ENCODE peak calls at places on chromosomes 5 and 9, in five cellular contexts. One of them, this sample, is unnamed.

GRCh38 chr9:129523953-129524847 is 96.7 kb downstream of the C9orf50 start:
- DNase-seq in stomach: no peak
- DNase-seq in heart right ventricle: no peak
- DNase-seq in fibroblast of the aortic adventitia: no peak
- DNase-seq in WTC11: no peak
- DNase-seq in this sample: no peak

GRCh38 chr9:136981588-136982231 is 1.1 kb upstream of the LCNL1 start:
- DNase-seq in fibroblast of the aortic adventitia: no peak
- DNase-seq in heart right ventricle: peak; percentile 87
- DNase-seq in stomach: no peak
- DNase-seq in WTC11: no peak
- DNase-seq in this sample: no peak

GRCh38 chr9:107694390-107694789 is 204.8 kb upstream of the KLF4 start:
- DNase-seq in WTC11: no peak
- DNase-seq in fibroblast of the aortic adventitia: no peak
- DNase-seq in stomach: no peak
- DNase-seq in heart right ventricle: no peak
- DNase-seq in this sample: no peak

GRCh38 chr5:109739741-109740140 is 50.0 kb downstream of the MAN2A1 start:
- DNase-seq in WTC11: peak; percentile 21
- DNase-seq in heart right ventricle: no peak
- DNase-seq in fibroblast of the aortic adventitia: peak; percentile 33
- DNase-seq in stomach: no peak
- DNase-seq in this sample: no peak

GRCh38 chr9:16656432-16657169 is 213.9 kb downstream of the BNC2 start:
- DNase-seq in fibroblast of the aortic adventitia: no peak
- DNase-seq in stomach: no peak
- DNase-seq in WTC11: no peak
- DNase-seq in heart right ventricle: no peak
- DNase-seq in this sample: no peak

GRCh38 chr5:169071-169727 is 22.1 kb upstream of the LRRC14B start:
- DNase-seq in stomach: peak; percentile 39
- DNase-seq in fibroblast of the aortic adventitia: peak; percentile 18
- DNase-seq in WTC11: no peak
- DNase-seq in heart right ventricle: peak; percentile 75
- DNase-seq in this sample: no peak

GRCh38 chr5:156783092-156783491 is 67.0 kb upstream of the PPP1R2B start:
- DNase-seq in fibroblast of the aortic adventitia: no peak
- DNase-seq in heart right ventricle: no peak
- DNase-seq in WTC11: no peak
- DNase-seq in stomach: no peak
- DNase-seq in this sample: no peak

GRCh38 chr5:142601432-142601831 is 84.5 kb downstream of the FGF1 start:
- DNase-seq in stomach: no peak
- DNase-seq in WTC11: peak; percentile 40
- DNase-seq in heart right ventricle: no peak
- DNase-seq in fibroblast of the aortic adventitia: no peak
- DNase-seq in this sample: no peak

GRCh38 chr5:1368236-1368635 is 23.3 kb upstream of the CLPTM1L start:
- DNase-seq in heart right ventricle: no peak
- DNase-seq in WTC11: no peak
- DNase-seq in stomach: no peak
- DNase-seq in fibroblast of the aortic adventitia: no peak
- DNase-seq in this sample: no peak

GRCh38 chr9:70760228-70760627 is 345.8 kb upstream of the KLF9 start:
- DNase-seq in WTC11: no peak
- DNase-seq in stomach: no peak
- DNase-seq in heart right ventricle: no peak
- DNase-seq in fibroblast of the aortic adventitia: no peak
- DNase-seq in this sample: no peak

GRCh38 chr9:80649001-80649420 is 1040.3 kb downstream of the TLE1 start:
- DNase-seq in stomach: no peak
- DNase-seq in heart right ventricle: peak; percentile 13
- DNase-seq in WTC11: no peak
- DNase-seq in fibroblast of the aortic adventitia: peak; percentile 95
- DNase-seq in this sample: no peak

GRCh38 chr9:99411068-99411467 is 189.0 kb downstream of the SEC61B start:
- DNase-seq in stomach: no peak
- DNase-seq in WTC11: no peak
- DNase-seq in heart right ventricle: no peak
- DNase-seq in fibroblast of the aortic adventitia: no peak
- DNase-seq in this sample: no peak

GRCh38 chr5:157574456-157575095 is 999 bp downstream of the ADAM19 start:
- DNase-seq in fibroblast of the aortic adventitia: no peak
- DNase-seq in WTC11: peak; percentile 25
- DNase-seq in stomach: no peak
- DNase-seq in heart right ventricle: peak; percentile 36
- DNase-seq in this sample: peak; percentile 40

GRCh38 chr5:23146183-23146582 is 293.0 kb upstream of the CDH12 start:
- DNase-seq in fibroblast of the aortic adventitia: no peak
- DNase-seq in stomach: no peak
- DNase-seq in heart right ventricle: no peak
- DNase-seq in WTC11: no peak
- DNase-seq in this sample: no peak

GRCh38 chr5:74316064-74316586 is 324.4 kb downstream of the ENC1 start:
- DNase-seq in heart right ventricle: no peak
- DNase-seq in WTC11: no peak
- DNase-seq in stomach: no peak
- DNase-seq in fibroblast of the aortic adventitia: peak; percentile 94
- DNase-seq in this sample: no peak

GRCh38 chr9:81673310-81673709 is 16.0 kb downstream of the TLE1 start:
- DNase-seq in fibroblast of the aortic adventitia: no peak
- DNase-seq in WTC11: peak; percentile 58
- DNase-seq in stomach: no peak
- DNase-seq in heart right ventricle: no peak
- DNase-seq in this sample: no peak

GRCh38 chr5:66720776-66721175 is 124.6 kb downstream of the MAST4 start:
- DNase-seq in stomach: no peak
- DNase-seq in fibroblast of the aortic adventitia: no peak
- DNase-seq in heart right ventricle: no peak
- DNase-seq in WTC11: no peak
- DNase-seq in this sample: no peak

GRCh38 chr5:96819806-96820205 is 12.1 kb upstream of the ERAP1 start:
- DNase-seq in heart right ventricle: no peak
- DNase-seq in WTC11: no peak
- DNase-seq in stomach: no peak
- DNase-seq in fibroblast of the aortic adventitia: no peak
- DNase-seq in this sample: no peak

GRCh38 chr9:6876195-6876594 is 118.4 kb downstream of the KDM4C start:
- DNase-seq in heart right ventricle: no peak
- DNase-seq in WTC11: no peak
- DNase-seq in fibroblast of the aortic adventitia: no peak
- DNase-seq in stomach: no peak
- DNase-seq in this sample: no peak

GRCh38 chr9:115063058-115063850 is 54.7 kb downstream of the TNC start:
- DNase-seq in WTC11: no peak
- DNase-seq in stomach: no peak
- DNase-seq in heart right ventricle: no peak
- DNase-seq in fibroblast of the aortic adventitia: peak; percentile 63
- DNase-seq in this sample: no peak

GRCh38 chr5:73450672-73451217 is 2.2 kb upstream of the FOXD1 start:
- DNase-seq in heart right ventricle: no peak
- DNase-seq in stomach: no peak
- DNase-seq in fibroblast of the aortic adventitia: no peak
- DNase-seq in WTC11: no peak
- DNase-seq in this sample: no peak

GRCh38 chr5:83430130-83431010 is 41.2 kb upstream of the VCAN start:
- DNase-seq in fibroblast of the aortic adventitia: peak; percentile 75
- DNase-seq in heart right ventricle: peak; percentile 60
- DNase-seq in WTC11: peak; percentile 74
- DNase-seq in stomach: peak; percentile 55
- DNase-seq in this sample: peak; percentile 53

GRCh38 chr9:38432922-38433510 is 8.8 kb upstream of the IGFBPL1 start:
- DNase-seq in fibroblast of the aortic adventitia: peak; percentile 61
- DNase-seq in WTC11: no peak
- DNase-seq in heart right ventricle: no peak
- DNase-seq in stomach: no peak
- DNase-seq in this sample: no peak

GRCh38 chr5:178661836-178662540 is 35.1 kb upstream of the CLK4 start:
- DNase-seq in fibroblast of the aortic adventitia: no peak
- DNase-seq in WTC11: no peak
- DNase-seq in stomach: no peak
- DNase-seq in heart right ventricle: no peak
- DNase-seq in this sample: no peak

GRCh38 chr5:140648132-140648432 is 453 bp downstream of the IK start:
- DNase-seq in heart right ventricle: no peak
- DNase-seq in stomach: no peak
- DNase-seq in fibroblast of the aortic adventitia: no peak
- DNase-seq in WTC11: no peak
- DNase-seq in this sample: no peak

GRCh38 chr9:80866576-80867227 is 822.6 kb downstream of the TLE1 start:
- DNase-seq in heart right ventricle: no peak
- DNase-seq in WTC11: no peak
- DNase-seq in stomach: no peak
- DNase-seq in fibroblast of the aortic adventitia: no peak
- DNase-seq in this sample: no peak

GRCh38 chr5:1495525-1495897 is 28.2 kb downstream of the LPCAT1 start:
- DNase-seq in WTC11: no peak
- DNase-seq in stomach: no peak
- DNase-seq in heart right ventricle: no peak
- DNase-seq in fibroblast of the aortic adventitia: no peak
- DNase-seq in this sample: no peak

GRCh38 chr5:136082390-136083193 is 50.1 kb upstream of the SMAD5 start:
- DNase-seq in WTC11: peak; percentile 85
- DNase-seq in stomach: peak; percentile 68
- DNase-seq in fibroblast of the aortic adventitia: peak; percentile 85
- DNase-seq in heart right ventricle: peak; percentile 90
- DNase-seq in this sample: peak; percentile 88

GRCh38 chr9:36798350-36799065 is 225.8 kb downstream of the MELK start:
- DNase-seq in WTC11: no peak
- DNase-seq in heart right ventricle: no peak
- DNase-seq in fibroblast of the aortic adventitia: no peak
- DNase-seq in stomach: no peak
- DNase-seq in this sample: no peak

GRCh38 chr5:31197183-31197582 is 3.7 kb downstream of the CDH6 start:
- DNase-seq in fibroblast of the aortic adventitia: peak; percentile 92
- DNase-seq in stomach: no peak
- DNase-seq in WTC11: no peak
- DNase-seq in heart right ventricle: no peak
- DNase-seq in this sample: no peak

GRCh38 chr5:31193591-31194457 is at the start of gene CDH6:
- DNase-seq in WTC11: peak; percentile 82
- DNase-seq in fibroblast of the aortic adventitia: peak; percentile 75
- DNase-seq in stomach: no peak
- DNase-seq in heart right ventricle: peak; percentile 4
- DNase-seq in this sample: peak; percentile 57

GRCh38 chr5:31194458-31194808 is 947 bp downstream of the CDH6 start:
- DNase-seq in WTC11: no peak
- DNase-seq in heart right ventricle: no peak
- DNase-seq in stomach: no peak
- DNase-seq in fibroblast of the aortic adventitia: peak; percentile 42
- DNase-seq in this sample: no peak

GRCh38 chr5:31194892-31195291 is 1.4 kb downstream of the CDH6 start:
- DNase-seq in WTC11: no peak
- DNase-seq in heart right ventricle: no peak
- DNase-seq in fibroblast of the aortic adventitia: no peak
- DNase-seq in stomach: no peak
- DNase-seq in this sample: no peak

DNA sequence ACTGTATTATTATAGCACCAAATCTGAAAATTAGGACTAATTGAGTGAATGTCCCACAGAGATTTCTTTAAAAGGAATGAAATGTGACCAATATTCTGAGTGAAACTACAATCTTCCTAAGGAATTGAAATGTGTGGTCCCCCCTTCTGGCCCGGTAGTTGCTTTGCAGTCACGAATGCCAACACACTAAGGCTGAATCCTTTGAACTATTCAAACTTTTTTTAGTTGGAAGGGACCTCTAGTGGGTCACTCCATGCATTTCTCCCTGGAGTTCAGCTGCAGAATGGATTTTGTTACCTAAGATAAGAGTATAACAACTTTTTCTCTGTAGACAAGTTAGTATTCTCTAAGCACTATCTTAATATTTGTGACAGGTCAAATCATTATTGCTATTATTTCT is 2.8 kb downstream of the CDH6 start:
- DNase-seq in heart right ventricle: no peak
- DNase-seq in WTC11: no peak
- DNase-seq in stomach: no peak
- DNase-seq in fibroblast of the aortic adventitia: peak; percentile 68
- DNase-seq in this sample: no peak
- TF ChIP-seq CTCF in heart right ventricle: no peak
- TF ChIP-seq CTCF in WTC11: no peak
- TF ChIP-seq CTCF in stomach: no peak
- TF ChIP-seq CTCF in fibroblast of the aortic adventitia: peak; percentile 43
- TF ChIP-seq CTCF in this sample: no peak

GRCh38 chr5:91928751-91929521 is 545.8 kb upstream of the ARRDC3 start:
- DNase-seq in stomach: no peak
- DNase-seq in WTC11: no peak
- DNase-seq in heart right ventricle: no peak
- DNase-seq in fibroblast of the aortic adventitia: peak; percentile 31
- DNase-seq in this sample: no peak
- TF ChIP-seq CTCF in stomach: no peak
- TF ChIP-seq CTCF in WTC11: no peak
- TF ChIP-seq CTCF in heart right ventricle: no peak
- TF ChIP-seq CTCF in fibroblast of the aortic adventitia: peak; percentile 51
- TF ChIP-seq CTCF in this sample: peak; percentile 61

GRCh38 chr5:68749076-68749475 is 344.7 kb upstream of the SLC30A5 start:
- DNase-seq in WTC11: no peak
- DNase-seq in fibroblast of the aortic adventitia: no peak
- DNase-seq in stomach: no peak
- DNase-seq in heart right ventricle: no peak
- DNase-seq in this sample: no peak

GRCh38 chr5:68746220-68747076 is 347.4 kb upstream of the SLC30A5 start:
- DNase-seq in heart right ventricle: no peak
- DNase-seq in WTC11: no peak
- DNase-seq in stomach: no peak
- DNase-seq in fibroblast of the aortic adventitia: no peak
- DNase-seq in this sample: no peak

GRCh38 chr5:68744196-68744595 is 349.6 kb upstream of the SLC30A5 start:
- DNase-seq in WTC11: no peak
- DNase-seq in stomach: no peak
- DNase-seq in heart right ventricle: no peak
- DNase-seq in fibroblast of the aortic adventitia: no peak
- DNase-seq in this sample: no peak

GRCh38 chr5:68747077-68747420 is 346.8 kb upstream of the SLC30A5 start:
- DNase-seq in stomach: no peak
- DNase-seq in WTC11: no peak
- DNase-seq in fibroblast of the aortic adventitia: no peak
- DNase-seq in heart right ventricle: no peak
- DNase-seq in this sample: no peak

GRCh38 chr5:68745459-68745858 is 348.4 kb upstream of the SLC30A5 start:
- DNase-seq in fibroblast of the aortic adventitia: peak; percentile 47
- DNase-seq in heart right ventricle: no peak
- DNase-seq in WTC11: no peak
- DNase-seq in stomach: no peak
- DNase-seq in this sample: no peak
- TF ChIP-seq CTCF in fibroblast of the aortic adventitia: peak; percentile 39
- TF ChIP-seq CTCF in heart right ventricle: no peak
- TF ChIP-seq CTCF in WTC11: peak; percentile 18
- TF ChIP-seq CTCF in stomach: no peak
- TF ChIP-seq CTCF in this sample: no peak

DNA sequence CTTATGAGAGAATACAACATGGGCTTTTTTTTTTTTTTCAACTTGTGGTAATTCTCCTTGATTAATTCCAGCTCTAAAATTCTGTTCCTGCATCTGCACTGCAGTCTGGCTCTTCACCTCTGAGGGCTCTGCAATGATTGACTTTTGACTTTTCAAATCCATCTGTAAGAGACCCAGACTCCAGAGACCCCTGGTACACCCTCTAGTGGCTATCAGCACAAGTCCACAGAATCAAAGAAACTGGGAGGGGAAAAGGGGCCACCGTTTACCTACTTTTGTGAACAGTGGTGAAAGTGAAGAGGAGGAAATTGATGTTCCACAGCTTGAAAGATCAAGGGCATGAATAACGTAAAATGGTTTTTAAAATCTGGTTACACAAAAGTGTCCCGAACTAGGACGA is 151.6 kb downstream of the SLIT3 start:
- DNase-seq in WTC11: no peak
- DNase-seq in heart right ventricle: no peak
- DNase-seq in fibroblast of the aortic adventitia: no peak
- DNase-seq in stomach: no peak
- DNase-seq in this sample: no peak
- TF ChIP-seq CTCF in WTC11: peak; percentile 24
- TF ChIP-seq CTCF in heart right ventricle: no peak
- TF ChIP-seq CTCF in fibroblast of the aortic adventitia: no peak
- TF ChIP-seq CTCF in stomach: no peak
- TF ChIP-seq CTCF in this sample: no peak